ENCODE peak calls at places on chromosomes 4 and X, in nine cellular contexts. One of them, this sample, is unnamed.
A peak's percentile ranks its signal among the peaks of the same experiment; 100 is the strongest.

GRCh38 chrX:136200466-136200865 is 50.7 kb downstream of the MAP7D3 start:
- DNase-seq in MM.1S: peak; percentile 37
- DNase-seq in upper lobe of right lung: no peak
- DNase-seq in H9: no peak
- DNase-seq in astrocyte: peak; percentile 29
- DNase-seq in IMR-90: peak; percentile 58
- DNase-seq in CD8-positive, alpha-beta T cell: no peak
- DNase-seq in GM23338: peak; percentile 51
- DNase-seq in cardiac muscle cell: no peak
- DNase-seq in this sample: no peak

GRCh38 chrX:39705299-39705698 is 392.5 kb downstream of the BCOR start:
- DNase-seq in MM.1S: no peak
- DNase-seq in upper lobe of right lung: peak; percentile 83
- DNase-seq in H9: no peak
- DNase-seq in astrocyte: peak; percentile 83
- DNase-seq in IMR-90: peak; percentile 88
- DNase-seq in CD8-positive, alpha-beta T cell: no peak
- DNase-seq in GM23338: peak; percentile 29
- DNase-seq in cardiac muscle cell: no peak
- DNase-seq in this sample: peak; percentile 58

GRCh38 chr4:145840162-145840768 is 98.4 kb downstream of the ZNF827 start:
- DNase-seq in MM.1S: peak; percentile 78
- DNase-seq in upper lobe of right lung: no peak
- DNase-seq in H9: no peak
- DNase-seq in astrocyte: peak; percentile 32
- DNase-seq in IMR-90: peak; percentile 38
- DNase-seq in CD8-positive, alpha-beta T cell: no peak
- DNase-seq in GM23338: no peak
- DNase-seq in cardiac muscle cell: peak; percentile 44
- DNase-seq in this sample: no peak

GRCh38 chrX:134480061-134480460 is 20.1 kb downstream of the HPRT1 start:
- DNase-seq in MM.1S: no peak
- DNase-seq in upper lobe of right lung: no peak
- DNase-seq in H9: no peak
- DNase-seq in astrocyte: no peak
- DNase-seq in IMR-90: peak; percentile 70
- DNase-seq in CD8-positive, alpha-beta T cell: no peak
- DNase-seq in GM23338: no peak
- DNase-seq in cardiac muscle cell: no peak
- DNase-seq in this sample: no peak

GRCh38 chr4:112168719-112169500 is 23.7 kb downstream of the FAM241A start:
- DNase-seq in MM.1S: no peak
- DNase-seq in upper lobe of right lung: no peak
- DNase-seq in H9: no peak
- DNase-seq in astrocyte: no peak
- DNase-seq in IMR-90: no peak
- DNase-seq in CD8-positive, alpha-beta T cell: no peak
- DNase-seq in GM23338: no peak
- DNase-seq in cardiac muscle cell: no peak
- DNase-seq in this sample: no peak

GRCh38 chr4:6943012-6943869 is 33.6 kb downstream of the TBC1D14 start:
- DNase-seq in MM.1S: no peak
- DNase-seq in upper lobe of right lung: no peak
- DNase-seq in H9: no peak
- DNase-seq in astrocyte: no peak
- DNase-seq in IMR-90: no peak
- DNase-seq in CD8-positive, alpha-beta T cell: no peak
- DNase-seq in GM23338: peak; percentile 60
- DNase-seq in cardiac muscle cell: no peak
- DNase-seq in this sample: no peak

GRCh38 chrX:30643313-30643821 is 9.9 kb upstream of the GK start:
- DNase-seq in MM.1S: no peak
- DNase-seq in upper lobe of right lung: no peak
- DNase-seq in H9: no peak
- DNase-seq in astrocyte: no peak
- DNase-seq in IMR-90: peak; percentile 85
- DNase-seq in CD8-positive, alpha-beta T cell: no peak
- DNase-seq in GM23338: no peak
- DNase-seq in cardiac muscle cell: no peak
- DNase-seq in this sample: no peak

GRCh38 chr4:173168396-173169177 is at the start of gene GALNT7:
- DNase-seq in MM.1S: peak; percentile 58
- DNase-seq in upper lobe of right lung: peak; percentile 89
- DNase-seq in H9: peak; percentile 88
- DNase-seq in astrocyte: peak; percentile 49
- DNase-seq in IMR-90: peak; percentile 52
- DNase-seq in CD8-positive, alpha-beta T cell: no peak
- DNase-seq in GM23338: peak; percentile 93
- DNase-seq in cardiac muscle cell: peak; percentile 83
- DNase-seq in this sample: peak; percentile 74

GRCh38 chrX:2177541-2177940 is 323.2 kb downstream of the DHRSX start:
- DNase-seq in MM.1S: no peak
- DNase-seq in upper lobe of right lung: peak; percentile 33
- DNase-seq in H9: no peak
- DNase-seq in astrocyte: no peak
- DNase-seq in IMR-90: no peak
- DNase-seq in CD8-positive, alpha-beta T cell: no peak
- DNase-seq in GM23338: no peak
- DNase-seq in cardiac muscle cell: no peak
- DNase-seq in this sample: no peak

GRCh38 chr4:87304659-87305277 is 17.9 kb downstream of the HSD17B13 start:
- DNase-seq in MM.1S: no peak
- DNase-seq in upper lobe of right lung: no peak
- DNase-seq in H9: no peak
- DNase-seq in astrocyte: peak; percentile 52
- DNase-seq in IMR-90: peak; percentile 35
- DNase-seq in CD8-positive, alpha-beta T cell: no peak
- DNase-seq in GM23338: no peak
- DNase-seq in cardiac muscle cell: no peak
- DNase-seq in this sample: no peak

GRCh38 chr4:148007789-148008188 is 275.9 kb downstream of the ARHGAP10 start:
- DNase-seq in MM.1S: no peak
- DNase-seq in upper lobe of right lung: no peak
- DNase-seq in H9: no peak
- DNase-seq in astrocyte: no peak
- DNase-seq in IMR-90: peak; percentile 18
- DNase-seq in CD8-positive, alpha-beta T cell: no peak
- DNase-seq in GM23338: no peak
- DNase-seq in cardiac muscle cell: no peak
- DNase-seq in this sample: no peak

GRCh38 chr4:152937280-152937534 is 1.1 kb downstream of the FHDC1 start:
- DNase-seq in MM.1S: no peak
- DNase-seq in upper lobe of right lung: no peak
- DNase-seq in H9: no peak
- DNase-seq in astrocyte: no peak
- DNase-seq in IMR-90: no peak
- DNase-seq in CD8-positive, alpha-beta T cell: no peak
- DNase-seq in GM23338: no peak
- DNase-seq in cardiac muscle cell: no peak
- DNase-seq in this sample: no peak
- H3K27me3 ChIP-seq in MM.1S: no peaks in the 10 kb centered on the region
- H3K27me3 ChIP-seq in upper lobe of right lung: peaks cover 3% of the 10 kb centered on the region
- H3K27me3 ChIP-seq in H9: no peaks in the 10 kb centered on the region
- H3K27me3 ChIP-seq in astrocyte: peaks cover 40% of the 10 kb centered on the region
- H3K27me3 ChIP-seq in IMR-90: peaks cover 64% of the 10 kb centered on the region
- H3K27me3 ChIP-seq in CD8-positive, alpha-beta T cell: no peaks in the 10 kb centered on the region
- H3K27me3 ChIP-seq in GM23338: peaks cover 25% of the 10 kb centered on the region
- H3K27me3 ChIP-seq in cardiac muscle cell: peaks cover 99% of the 10 kb centered on the region
- H3K27me3 ChIP-seq in this sample: no peaks in the 10 kb centered on the region

DNA sequence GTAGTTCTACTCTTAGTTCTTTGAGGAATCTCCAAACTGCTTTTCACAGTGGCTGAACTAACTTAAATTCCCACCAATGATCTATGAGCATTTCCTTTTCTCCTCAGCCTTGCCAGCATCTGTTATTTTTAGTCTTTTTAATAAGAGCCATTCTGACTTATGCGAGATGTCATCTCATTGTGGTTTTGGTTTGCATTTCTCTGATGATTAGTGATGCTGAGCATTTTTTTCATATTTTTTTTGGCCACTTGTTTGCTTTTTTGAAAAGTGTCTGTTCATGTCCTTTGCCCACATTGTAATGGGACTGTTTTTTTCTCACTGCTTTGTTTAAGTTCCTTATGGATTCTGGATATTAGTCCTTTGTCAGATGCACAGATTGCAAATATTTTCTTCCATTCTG is 21.5 kb upstream of the PHKA1 start:
- DNase-seq in MM.1S: no peak
- DNase-seq in upper lobe of right lung: no peak
- DNase-seq in H9: no peak
- DNase-seq in astrocyte: peak; percentile 47
- DNase-seq in IMR-90: peak; percentile 6
- DNase-seq in CD8-positive, alpha-beta T cell: no peak
- DNase-seq in GM23338: no peak
- DNase-seq in cardiac muscle cell: no peak
- DNase-seq in this sample: no peak
- H3K27me3 ChIP-seq in MM.1S: no peaks in the 10 kb centered on the region
- H3K27me3 ChIP-seq in upper lobe of right lung: no peaks in the 10 kb centered on the region
- H3K27me3 ChIP-seq in H9: no peaks in the 10 kb centered on the region
- H3K27me3 ChIP-seq in astrocyte: no peaks in the 10 kb centered on the region
- H3K27me3 ChIP-seq in IMR-90: peaks cover 2% of the 10 kb centered on the region
- H3K27me3 ChIP-seq in CD8-positive, alpha-beta T cell: no peaks in the 10 kb centered on the region
- H3K27me3 ChIP-seq in GM23338: no peaks in the 10 kb centered on the region
- H3K27me3 ChIP-seq in cardiac muscle cell: no peaks in the 10 kb centered on the region
- H3K27me3 ChIP-seq in this sample: no peaks in the 10 kb centered on the region

GRCh38 chr4:25032126-25032525 is 1.4 kb upstream of the LGI2 start:
- DNase-seq in MM.1S: no peak
- DNase-seq in upper lobe of right lung: no peak
- DNase-seq in H9: no peak
- DNase-seq in astrocyte: peak; percentile 46
- DNase-seq in IMR-90: peak; percentile 5
- DNase-seq in CD8-positive, alpha-beta T cell: no peak
- DNase-seq in GM23338: no peak
- DNase-seq in cardiac muscle cell: no peak
- DNase-seq in this sample: no peak

GRCh38 chr4:25030283-25031076 is at the start of gene LGI2:
- DNase-seq in MM.1S: peak; percentile 50
- DNase-seq in upper lobe of right lung: peak; percentile 70
- DNase-seq in H9: peak; percentile 38
- DNase-seq in astrocyte: peak; percentile 12
- DNase-seq in IMR-90: no peak
- DNase-seq in CD8-positive, alpha-beta T cell: no peak
- DNase-seq in GM23338: peak; percentile 63
- DNase-seq in cardiac muscle cell: peak; percentile 70
- DNase-seq in this sample: no peak

GRCh38 chr4:25031077-25031606 is 396 bp upstream of the LGI2 start:
- DNase-seq in MM.1S: no peak
- DNase-seq in upper lobe of right lung: no peak
- DNase-seq in H9: peak; percentile 54
- DNase-seq in astrocyte: peak; percentile 26
- DNase-seq in IMR-90: no peak
- DNase-seq in CD8-positive, alpha-beta T cell: no peak
- DNase-seq in GM23338: peak; percentile 66
- DNase-seq in cardiac muscle cell: peak; percentile 53
- DNase-seq in this sample: no peak

DNA sequence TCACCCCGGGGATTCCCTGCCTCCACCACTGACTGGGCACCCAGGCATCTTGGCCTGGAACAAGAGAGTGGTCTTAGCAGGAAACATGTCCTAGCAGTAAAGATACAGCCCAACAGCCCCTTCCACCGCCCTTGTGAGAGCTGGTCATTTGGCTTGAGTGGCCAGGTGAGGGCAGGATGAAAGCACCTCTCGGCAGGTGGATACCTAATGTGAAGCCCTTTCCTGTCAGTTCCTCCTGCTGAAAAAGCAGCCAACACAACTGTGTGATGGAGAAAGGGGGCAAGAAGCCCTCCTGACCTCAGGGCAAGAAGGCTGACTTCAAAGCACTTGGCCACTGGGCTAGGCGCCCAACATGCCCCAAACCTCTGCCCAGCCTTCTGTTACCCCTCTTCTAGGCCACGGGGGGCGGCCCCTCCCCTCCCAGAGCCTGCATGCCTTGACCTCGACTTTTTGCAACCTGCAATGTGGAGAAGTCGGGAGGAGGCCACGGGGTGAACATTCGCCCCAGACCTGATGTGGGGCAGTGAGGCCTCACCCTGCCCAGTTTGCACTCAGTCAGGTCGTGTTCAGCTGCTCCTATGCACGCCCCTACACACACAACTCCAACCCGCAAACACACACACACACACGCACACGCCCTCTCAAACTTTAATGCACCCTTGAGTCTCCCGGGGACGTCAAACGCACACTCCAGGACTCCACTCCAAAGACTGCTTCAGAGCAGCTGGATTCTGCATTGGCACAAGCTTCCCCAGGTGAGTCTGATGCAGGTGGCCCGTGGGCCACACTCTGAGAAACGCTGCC is 1.1 kb downstream of the LGI2 start:
- DNase-seq in MM.1S: peak; percentile 11
- DNase-seq in upper lobe of right lung: no peak
- DNase-seq in H9: peak; percentile 45
- DNase-seq in astrocyte: no peak
- DNase-seq in IMR-90: no peak
- DNase-seq in CD8-positive, alpha-beta T cell: no peak
- DNase-seq in GM23338: peak; percentile 28
- DNase-seq in cardiac muscle cell: no peak
- DNase-seq in this sample: no peak
- H3K27me3 ChIP-seq in MM.1S: no peaks in the 10 kb centered on the region
- H3K27me3 ChIP-seq in upper lobe of right lung: peaks cover 23% of the 10 kb centered on the region
- H3K27me3 ChIP-seq in H9: peaks cover 13% of the 10 kb centered on the region
- H3K27me3 ChIP-seq in astrocyte: peaks cover 75% of the 10 kb centered on the region
- H3K27me3 ChIP-seq in IMR-90: peaks cover 54% of the 10 kb centered on the region
- H3K27me3 ChIP-seq in CD8-positive, alpha-beta T cell: peaks cover 33% of the 10 kb centered on the region
- H3K27me3 ChIP-seq in GM23338: peaks cover 49% of the 10 kb centered on the region
- H3K27me3 ChIP-seq in cardiac muscle cell: peaks cover 29% of the 10 kb centered on the region
- H3K27me3 ChIP-seq in this sample: peaks cover 52% of the 10 kb centered on the region

GRCh38 chrX:129998006-129998405 is 15.6 kb downstream of the BCORL1 start:
- DNase-seq in MM.1S: no peak
- DNase-seq in upper lobe of right lung: no peak
- DNase-seq in H9: no peak
- DNase-seq in astrocyte: no peak
- DNase-seq in IMR-90: no peak
- DNase-seq in CD8-positive, alpha-beta T cell: no peak
- DNase-seq in GM23338: no peak
- DNase-seq in cardiac muscle cell: no peak
- DNase-seq in this sample: no peak

GRCh38 chrX:129996120-129996519 is 13.7 kb downstream of the BCORL1 start:
- DNase-seq in MM.1S: no peak
- DNase-seq in upper lobe of right lung: no peak
- DNase-seq in H9: no peak
- DNase-seq in astrocyte: peak; percentile 34
- DNase-seq in IMR-90: peak; percentile 16
- DNase-seq in CD8-positive, alpha-beta T cell: no peak
- DNase-seq in GM23338: no peak
- DNase-seq in cardiac muscle cell: no peak
- DNase-seq in this sample: no peak

GRCh38 chrX:129997081-129997480 is 14.6 kb downstream of the BCORL1 start:
- DNase-seq in MM.1S: no peak
- DNase-seq in upper lobe of right lung: no peak
- DNase-seq in H9: no peak
- DNase-seq in astrocyte: no peak
- DNase-seq in IMR-90: no peak
- DNase-seq in CD8-positive, alpha-beta T cell: no peak
- DNase-seq in GM23338: no peak
- DNase-seq in cardiac muscle cell: no peak
- DNase-seq in this sample: no peak

DNA sequence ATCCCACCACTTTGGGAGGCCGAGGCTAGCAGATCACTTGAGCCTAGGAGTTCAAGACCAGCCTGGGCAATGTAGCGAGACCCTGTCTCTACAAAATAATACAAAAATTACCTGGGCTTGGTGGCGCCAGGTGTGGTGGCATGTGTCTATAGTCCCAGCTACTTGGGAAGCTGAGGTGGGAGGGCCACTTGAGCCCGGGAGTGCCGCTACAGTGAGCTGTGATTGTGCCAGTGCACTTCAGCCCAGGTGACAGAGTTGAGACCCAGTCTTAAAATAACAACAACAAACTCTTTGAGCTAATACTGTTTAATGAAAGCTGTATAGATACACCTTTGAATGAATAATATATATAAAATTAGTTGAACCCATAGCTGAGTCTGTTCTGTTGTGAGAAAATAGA is 9.7 kb downstream of the BCORL1 start:
- DNase-seq in MM.1S: no peak
- DNase-seq in upper lobe of right lung: no peak
- DNase-seq in H9: no peak
- DNase-seq in astrocyte: no peak
- DNase-seq in IMR-90: no peak
- DNase-seq in CD8-positive, alpha-beta T cell: no peak
- DNase-seq in GM23338: no peak
- DNase-seq in cardiac muscle cell: no peak
- DNase-seq in this sample: no peak
- H3K27me3 ChIP-seq in MM.1S: no peaks in the 10 kb centered on the region
- H3K27me3 ChIP-seq in upper lobe of right lung: no peaks in the 10 kb centered on the region
- H3K27me3 ChIP-seq in H9: no peaks in the 10 kb centered on the region
- H3K27me3 ChIP-seq in astrocyte: no peaks in the 10 kb centered on the region
- H3K27me3 ChIP-seq in IMR-90: no peaks in the 10 kb centered on the region
- H3K27me3 ChIP-seq in CD8-positive, alpha-beta T cell: no peaks in the 10 kb centered on the region
- H3K27me3 ChIP-seq in GM23338: no peaks in the 10 kb centered on the region
- H3K27me3 ChIP-seq in cardiac muscle cell: no peaks in the 10 kb centered on the region
- H3K27me3 ChIP-seq in this sample: no peaks in the 10 kb centered on the region